ENCODE peak calls at places on chromosomes 1 and 21, in four cellular contexts. One of them, this sample, is unnamed.

GRCh38 chr1:218785928-218786327 is 387.8 kb upstream of the LYPLAL1 start:
- DNase-seq in ovary: peak; percentile 57
- DNase-seq in heart right ventricle: peak; percentile 10
- DNase-seq in WTC11: no peak
- DNase-seq in this sample: no peak

GRCh38 chr1:210236386-210236839 is 3.8 kb downstream of the SERTAD4 start:
- DNase-seq in WTC11: no peak
- DNase-seq in heart right ventricle: no peak
- DNase-seq in ovary: no peak
- DNase-seq in this sample: no peak

GRCh38 chr1:193060938-193061337 is 1.5 kb downstream of the RO60 start:
- DNase-seq in ovary: no peak
- DNase-seq in heart right ventricle: no peak
- DNase-seq in WTC11: no peak
- DNase-seq in this sample: peak; percentile 24

GRCh38 chr1:40308036-40308727 is 8.9 kb downstream of the COL9A2 start:
- DNase-seq in WTC11: no peak
- DNase-seq in heart right ventricle: peak; percentile 49
- DNase-seq in ovary: no peak
- DNase-seq in this sample: peak; percentile 59

GRCh38 chr1:107883562-107883961 is 81.4 kb downstream of the VAV3 start:
- DNase-seq in heart right ventricle: no peak
- DNase-seq in WTC11: no peak
- DNase-seq in ovary: no peak
- DNase-seq in this sample: peak; percentile 18

GRCh38 chr1:2184531-2184930 is 10.0 kb downstream of the FAAP20 start:
- DNase-seq in WTC11: no peak
- DNase-seq in heart right ventricle: no peak
- DNase-seq in ovary: no peak
- DNase-seq in this sample: no peak

GRCh38 chr1:82399093-82399492 is 598.4 kb downstream of the ADGRL2 start:
- DNase-seq in ovary: no peak
- DNase-seq in WTC11: no peak
- DNase-seq in heart right ventricle: no peak
- DNase-seq in this sample: no peak

GRCh38 chr1:58597076-58597475 is 20.0 kb upstream of the TACSTD2 start:
- DNase-seq in heart right ventricle: no peak
- DNase-seq in WTC11: no peak
- DNase-seq in ovary: no peak
- DNase-seq in this sample: no peak

GRCh38 chr1:173392895-173393654 is 84.1 kb upstream of the PRDX6 start:
- DNase-seq in ovary: no peak
- DNase-seq in heart right ventricle: no peak
- DNase-seq in WTC11: no peak
- DNase-seq in this sample: peak; percentile 54

GRCh38 chr1:247387096-247387495 is 28.9 kb upstream of the NLRP3 start:
- DNase-seq in ovary: no peak
- DNase-seq in WTC11: no peak
- DNase-seq in heart right ventricle: no peak
- DNase-seq in this sample: no peak

GRCh38 chr1:237772014-237772413 is 118.7 kb downstream of the ZP4 start:
- DNase-seq in ovary: no peak
- DNase-seq in heart right ventricle: no peak
- DNase-seq in WTC11: no peak
- DNase-seq in this sample: no peak

GRCh38 chr1:224852901-224853568 is 76.4 kb upstream of the DNAH14 start:
- DNase-seq in heart right ventricle: no peak
- DNase-seq in ovary: no peak
- DNase-seq in WTC11: no peak
- DNase-seq in this sample: no peak

GRCh38 chr1:20329793-20330542 is 39.3 kb downstream of the VWA5B1 start:
- DNase-seq in heart right ventricle: no peak
- DNase-seq in WTC11: peak; percentile 32
- DNase-seq in ovary: no peak
- DNase-seq in this sample: no peak

GRCh38 chr1:160404094-160404493 is 3.7 kb downstream of the VANGL2 start:
- DNase-seq in heart right ventricle: no peak
- DNase-seq in WTC11: no peak
- DNase-seq in ovary: no peak
- DNase-seq in this sample: no peak

GRCh38 chr1:179971563-179972496 is 17.2 kb downstream of the CEP350 start:
- DNase-seq in ovary: no peak
- DNase-seq in heart right ventricle: no peak
- DNase-seq in WTC11: no peak
- DNase-seq in this sample: no peak

GRCh38 chr21:17540530-17540929 is 27.7 kb downstream of the CXADR start:
- DNase-seq in WTC11: no peak
- DNase-seq in heart right ventricle: no peak
- DNase-seq in ovary: no peak
- DNase-seq in this sample: no peak

GRCh38 chr1:188594542-188595235 is 1765.9 kb downstream of the PLA2G4A start:
- DNase-seq in heart right ventricle: no peak
- DNase-seq in ovary: no peak
- DNase-seq in WTC11: no peak
- DNase-seq in this sample: no peak

GRCh38 chr1:212692774-212693644 is 6.6 kb downstream of the BATF3 start:
- DNase-seq in WTC11: no peak
- DNase-seq in heart right ventricle: no peak
- DNase-seq in ovary: no peak
- DNase-seq in this sample: no peak

GRCh38 chr21:14056771-14057191 is 154.0 kb downstream of the LIPI start:
- DNase-seq in heart right ventricle: peak; percentile 7
- DNase-seq in WTC11: no peak
- DNase-seq in ovary: no peak
- DNase-seq in this sample: no peak

GRCh38 chr1:116370186-116370585 is 2.9 kb upstream of the ATP1A1 start:
- DNase-seq in ovary: no peak
- DNase-seq in heart right ventricle: no peak
- DNase-seq in WTC11: no peak
- DNase-seq in this sample: no peak

DNA sequence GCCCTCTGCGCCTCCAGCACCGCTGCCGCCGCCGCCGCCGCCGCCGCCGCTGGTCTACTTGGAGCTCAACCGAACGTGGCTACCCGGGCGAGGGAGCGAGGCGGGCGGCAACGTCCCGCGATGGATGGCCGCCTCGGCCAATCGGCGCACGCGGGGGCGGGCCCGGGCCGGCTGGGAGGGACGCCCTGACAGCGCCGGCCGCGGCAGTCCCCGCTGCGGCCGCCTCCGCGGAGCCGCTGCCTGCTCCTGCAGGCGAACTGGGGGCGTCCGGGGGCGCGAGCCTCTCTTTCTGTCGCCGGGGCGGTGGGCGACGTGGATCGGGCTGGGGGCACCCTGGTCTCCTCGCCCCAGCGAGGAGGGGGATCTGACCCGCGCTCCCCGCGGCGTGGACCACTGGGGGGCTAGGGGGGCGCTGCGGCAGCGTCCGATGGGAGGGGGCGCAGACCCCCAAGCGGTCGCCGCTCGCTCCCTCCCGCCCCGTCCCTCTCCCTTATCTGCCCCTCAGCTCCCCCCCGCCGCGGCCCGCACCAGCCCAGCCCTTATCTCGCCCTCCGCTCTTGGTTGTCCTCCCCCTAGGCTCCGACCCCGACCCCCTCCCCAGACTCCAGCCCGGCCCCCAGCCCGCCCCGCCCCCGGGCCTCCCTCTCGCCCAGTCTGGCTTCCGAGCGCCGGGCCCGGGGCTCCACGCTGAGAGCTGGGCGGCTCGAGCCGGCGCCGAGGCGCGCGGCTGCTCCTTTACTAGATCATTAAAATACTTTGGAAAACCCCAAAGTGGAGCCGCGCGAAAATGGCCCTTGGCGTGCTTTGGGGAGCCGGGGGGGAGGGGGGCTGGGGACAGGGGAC is at the start of gene SSBP3:
- DNase-seq in ovary: peak; percentile 93
- DNase-seq in WTC11: peak; percentile 92
- DNase-seq in heart right ventricle: peak; percentile 95
- DNase-seq in this sample: peak; percentile 93
- TF ChIP-seq CTCF in ovary: no peak
- TF ChIP-seq CTCF in WTC11: no peak
- TF ChIP-seq CTCF in heart right ventricle: no peak
- TF ChIP-seq CTCF in this sample: no peak

GRCh38 chr1:109398343-109399225 is 866 bp upstream of the SORT1 start:
- DNase-seq in heart right ventricle: no peak
- DNase-seq in ovary: no peak
- DNase-seq in WTC11: no peak
- DNase-seq in this sample: no peak
- TF ChIP-seq CTCF in heart right ventricle: no peak
- TF ChIP-seq CTCF in ovary: no peak
- TF ChIP-seq CTCF in WTC11: no peak
- TF ChIP-seq CTCF in this sample: no peak

DNA sequence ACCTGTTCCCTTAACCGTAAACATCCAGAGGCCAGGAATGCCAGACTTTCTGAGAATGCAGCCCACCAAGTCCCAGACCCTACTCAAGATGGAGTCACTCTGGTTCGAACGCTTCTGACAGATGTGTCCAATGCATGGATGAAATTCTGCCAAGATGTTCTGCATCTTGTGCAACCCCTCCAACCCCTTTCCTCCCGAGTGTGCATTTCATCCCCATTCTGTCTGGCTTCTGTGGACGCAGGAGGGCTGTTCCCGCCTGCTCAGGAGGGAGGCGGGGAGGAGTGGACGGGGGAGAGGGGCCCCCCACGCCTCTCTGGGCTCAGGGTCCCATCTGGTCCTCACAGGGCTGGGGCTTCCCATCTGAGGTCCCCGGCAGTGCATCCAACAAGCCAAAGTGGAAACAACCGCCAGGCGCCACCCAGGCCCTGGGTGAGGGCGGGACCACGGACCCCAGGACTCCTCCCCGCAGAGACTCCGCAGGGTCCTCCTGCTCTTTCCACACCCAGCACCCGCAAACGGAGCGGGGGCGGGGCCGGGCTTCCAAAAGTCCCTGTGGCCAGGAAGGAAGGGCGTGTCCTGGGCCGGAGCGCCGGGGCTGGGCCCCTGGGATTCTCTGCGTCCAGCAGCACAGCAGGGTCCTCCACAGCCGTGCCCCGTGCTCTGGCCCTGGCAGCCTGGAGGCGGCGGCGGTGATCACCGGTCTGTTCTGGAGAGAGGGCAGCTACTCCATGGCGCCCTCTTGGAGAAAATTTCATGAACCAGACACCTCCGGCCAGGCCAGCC is 27.7 kb upstream of the SUMO3 start:
- DNase-seq in heart right ventricle: peak; percentile 81
- DNase-seq in ovary: peak; percentile 29
- DNase-seq in WTC11: peak; percentile 83
- DNase-seq in this sample: peak; percentile 53
- TF ChIP-seq CTCF in heart right ventricle: no peak
- TF ChIP-seq CTCF in ovary: no peak
- TF ChIP-seq CTCF in WTC11: no peak
- TF ChIP-seq CTCF in this sample: no peak

DNA sequence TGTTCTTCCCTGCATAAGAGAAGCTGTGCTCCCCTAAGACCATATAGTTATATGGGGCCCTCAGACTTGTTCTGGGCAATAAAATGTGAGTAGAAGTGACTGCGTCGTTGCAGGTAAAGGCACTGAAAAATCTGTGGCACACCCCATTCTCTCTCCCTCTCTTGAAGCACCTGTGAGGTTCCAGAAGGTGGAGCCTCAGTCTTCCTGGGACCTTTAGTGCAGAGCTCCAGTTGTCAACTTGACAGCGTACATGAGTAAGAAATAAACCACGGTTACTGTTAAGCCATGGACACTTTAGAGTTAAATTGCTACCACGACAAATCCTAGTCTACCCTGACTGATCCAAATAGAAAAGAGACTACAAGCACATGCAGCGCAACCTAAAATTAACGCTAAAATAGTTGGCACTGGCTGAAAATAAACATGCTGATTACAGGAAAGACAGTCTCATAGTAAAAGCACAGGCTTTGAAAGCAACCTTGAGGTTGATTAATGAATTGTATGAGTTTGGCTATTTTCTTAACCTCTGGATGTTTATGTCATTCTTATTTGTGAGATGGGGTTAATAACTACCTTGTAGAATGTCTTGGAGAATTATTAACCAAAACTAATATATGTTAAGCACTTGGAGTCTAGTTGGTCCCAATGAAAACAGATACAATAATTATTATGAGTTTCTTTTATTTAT is 93.0 kb upstream of the PLPPR4 start:
- DNase-seq in heart right ventricle: no peak
- DNase-seq in WTC11: no peak
- DNase-seq in ovary: no peak
- DNase-seq in this sample: no peak
- TF ChIP-seq CTCF in heart right ventricle: no peak
- TF ChIP-seq CTCF in WTC11: no peak
- TF ChIP-seq CTCF in ovary: no peak
- TF ChIP-seq CTCF in this sample: no peak